ENCODE peak calls at places on chromosomes 1 and 21, in seven cellular contexts. One of them, this sample, is unnamed.

GRCh38 chr21:45142916-45143315 is 68.5 kb downstream of the ADARB1 start:
- DNase-seq in cardiac muscle cell: no peak
- DNase-seq in Caco-2: no peak
- DNase-seq in heart left ventricle: no peak
- DNase-seq in NCI-H460: no peak
- DNase-seq in activated CD4-positive, CD25-positive, alpha-beta regulatory T cell treated with anti-CD3 and anti-CD28 coated beads, Interleukin-2, amount 50 U/mL, for 72 hours: no peak
- DNase-seq in RPMI7951: no peak
- DNase-seq in this sample: no peak

GRCh38 chr1:50476800-50477199 is 53.6 kb upstream of the DMRTA2 start:
- DNase-seq in cardiac muscle cell: no peak
- DNase-seq in Caco-2: no peak
- DNase-seq in heart left ventricle: no peak
- DNase-seq in NCI-H460: no peak
- DNase-seq in activated CD4-positive, CD25-positive, alpha-beta regulatory T cell treated with anti-CD3 and anti-CD28 coated beads, Interleukin-2, amount 50 U/mL, for 72 hours: no peak
- DNase-seq in RPMI7951: no peak
- DNase-seq in this sample: no peak

GRCh38 chr1:56917356-56917755 is 48.5 kb downstream of the C8B start:
- DNase-seq in cardiac muscle cell: no peak
- DNase-seq in Caco-2: no peak
- DNase-seq in heart left ventricle: no peak
- DNase-seq in NCI-H460: no peak
- DNase-seq in activated CD4-positive, CD25-positive, alpha-beta regulatory T cell treated with anti-CD3 and anti-CD28 coated beads, Interleukin-2, amount 50 U/mL, for 72 hours: no peak
- DNase-seq in RPMI7951: no peak
- DNase-seq in this sample: no peak

GRCh38 chr1:222521299-222522104 is 26.4 kb downstream of the HHIPL2 start:
- DNase-seq in cardiac muscle cell: no peak
- DNase-seq in Caco-2: peak
- DNase-seq in heart left ventricle: no peak
- DNase-seq in NCI-H460: no peak
- DNase-seq in activated CD4-positive, CD25-positive, alpha-beta regulatory T cell treated with anti-CD3 and anti-CD28 coated beads, Interleukin-2, amount 50 U/mL, for 72 hours: no peak
- DNase-seq in RPMI7951: peak
- DNase-seq in this sample: no peak

GRCh38 chr1:26038904-26039303 is 7.0 kb downstream of the SLC30A2 start:
- DNase-seq in cardiac muscle cell: no peak
- DNase-seq in Caco-2: no peak
- DNase-seq in heart left ventricle: no peak
- DNase-seq in NCI-H460: no peak
- DNase-seq in activated CD4-positive, CD25-positive, alpha-beta regulatory T cell treated with anti-CD3 and anti-CD28 coated beads, Interleukin-2, amount 50 U/mL, for 72 hours: no peak
- DNase-seq in RPMI7951: no peak
- DNase-seq in this sample: no peak

GRCh38 chr1:192489748-192490147 is 85.8 kb upstream of the RGS1 start:
- DNase-seq in cardiac muscle cell: peak
- DNase-seq in Caco-2: no peak
- DNase-seq in heart left ventricle: peak
- DNase-seq in NCI-H460: no peak
- DNase-seq in activated CD4-positive, CD25-positive, alpha-beta regulatory T cell treated with anti-CD3 and anti-CD28 coated beads, Interleukin-2, amount 50 U/mL, for 72 hours: no peak
- DNase-seq in RPMI7951: peak
- DNase-seq in this sample: no peak

GRCh38 chr21:32240708-32241433 is 38.0 kb downstream of the MIS18A start:
- DNase-seq in cardiac muscle cell: no peak
- DNase-seq in Caco-2: no peak
- DNase-seq in heart left ventricle: no peak
- DNase-seq in NCI-H460: no peak
- DNase-seq in activated CD4-positive, CD25-positive, alpha-beta regulatory T cell treated with anti-CD3 and anti-CD28 coated beads, Interleukin-2, amount 50 U/mL, for 72 hours: no peak
- DNase-seq in RPMI7951: no peak
- DNase-seq in this sample: no peak

GRCh38 chr1:30731109-30731805 is 7.9 kb upstream of the MATN1 start:
- DNase-seq in cardiac muscle cell: no peak
- DNase-seq in Caco-2: no peak
- DNase-seq in heart left ventricle: no peak
- DNase-seq in NCI-H460: no peak
- DNase-seq in activated CD4-positive, CD25-positive, alpha-beta regulatory T cell treated with anti-CD3 and anti-CD28 coated beads, Interleukin-2, amount 50 U/mL, for 72 hours: no peak
- DNase-seq in RPMI7951: no peak
- DNase-seq in this sample: no peak

GRCh38 chr21:23218667-23219066 is 2220.5 kb downstream of the NCAM2 start:
- DNase-seq in cardiac muscle cell: no peak
- DNase-seq in Caco-2: no peak
- DNase-seq in heart left ventricle: no peak
- DNase-seq in NCI-H460: no peak
- DNase-seq in activated CD4-positive, CD25-positive, alpha-beta regulatory T cell treated with anti-CD3 and anti-CD28 coated beads, Interleukin-2, amount 50 U/mL, for 72 hours: no peak
- DNase-seq in RPMI7951: no peak
- DNase-seq in this sample: no peak

GRCh38 chr1:12810691-12811408 is 19.7 kb downstream of the PRAMEF1 start:
- DNase-seq in cardiac muscle cell: no peak
- DNase-seq in Caco-2: no peak
- DNase-seq in heart left ventricle: no peak
- DNase-seq in NCI-H460: no peak
- DNase-seq in activated CD4-positive, CD25-positive, alpha-beta regulatory T cell treated with anti-CD3 and anti-CD28 coated beads, Interleukin-2, amount 50 U/mL, for 72 hours: no peak
- DNase-seq in RPMI7951: peak
- DNase-seq in this sample: peak

GRCh38 chr1:244231193-244231571 is 180.1 kb downstream of the ZBTB18 start:
- DNase-seq in cardiac muscle cell: no peak
- DNase-seq in Caco-2: no peak
- DNase-seq in heart left ventricle: no peak
- DNase-seq in NCI-H460: no peak
- DNase-seq in activated CD4-positive, CD25-positive, alpha-beta regulatory T cell treated with anti-CD3 and anti-CD28 coated beads, Interleukin-2, amount 50 U/mL, for 72 hours: no peak
- DNase-seq in RPMI7951: no peak
- DNase-seq in this sample: no peak

GRCh38 chr1:244271909-244272308 is 179.8 kb downstream of the ADSS2 start:
- DNase-seq in cardiac muscle cell: no peak
- DNase-seq in Caco-2: no peak
- DNase-seq in heart left ventricle: no peak
- DNase-seq in NCI-H460: no peak
- DNase-seq in activated CD4-positive, CD25-positive, alpha-beta regulatory T cell treated with anti-CD3 and anti-CD28 coated beads, Interleukin-2, amount 50 U/mL, for 72 hours: no peak
- DNase-seq in RPMI7951: no peak
- DNase-seq in this sample: no peak

GRCh38 chr1:3939242-3940080 is 39.4 kb upstream of the C1orf174 start:
- DNase-seq in cardiac muscle cell: no peak
- DNase-seq in Caco-2: no peak
- DNase-seq in heart left ventricle: no peak
- DNase-seq in NCI-H460: no peak
- DNase-seq in activated CD4-positive, CD25-positive, alpha-beta regulatory T cell treated with anti-CD3 and anti-CD28 coated beads, Interleukin-2, amount 50 U/mL, for 72 hours: no peak
- DNase-seq in RPMI7951: no peak
- DNase-seq in this sample: peak

GRCh38 chr1:38712046-38712445 is 147.5 kb downstream of the RRAGC start:
- DNase-seq in cardiac muscle cell: no peak
- DNase-seq in Caco-2: no peak
- DNase-seq in heart left ventricle: no peak
- DNase-seq in NCI-H460: no peak
- DNase-seq in activated CD4-positive, CD25-positive, alpha-beta regulatory T cell treated with anti-CD3 and anti-CD28 coated beads, Interleukin-2, amount 50 U/mL, for 72 hours: no peak
- DNase-seq in RPMI7951: no peak
- DNase-seq in this sample: no peak

This sample was measured in K562.